ENCODE peak calls at places on chromosomes 1 and 21, in seven cellular contexts. Z, X, J, I, Q, U and C are unnamed samples.

GRCh38 chr1:153775432-153776311 is 465 bp downstream of the SLC27A3 start:
- DNase-seq in Z (peak; percentile 50), U (peak; percentile 53), I (peak; percentile 81), J (peak; percentile 79), Q (peak; percentile 81), X (peak; percentile 82), C (peak; percentile 86)

GRCh38 chr21:29182674-29183073 is 52.2 kb downstream of the MAP3K7CL start:
- DNase-seq in Q (no peak), U (no peak), Z (peak; percentile 36), X (no peak), J (no peak), I (no peak), C (no peak)

GRCh38 chr1:2535455-2535854 is 5.4 kb upstream of the HES5 start:
- DNase-seq in U (no peak), X (no peak), Q (no peak), I (no peak), J (no peak), Z (no peak), C (no peak)

GRCh38 chr1:186499571-186499970 is 38.7 kb upstream of the PDC start:
- DNase-seq in U (peak; percentile 32), X (no peak), I (no peak), Q (no peak), Z (no peak), J (no peak), C (no peak)

GRCh38 chr1:998051-998821 is 1.7 kb downstream of the HES4 start:
- DNase-seq in I (peak; percentile 58), U (no peak), Q (no peak), Z (no peak), X (no peak), J (no peak), C (no peak)

GRCh38 chr1:29227511-29227910 is 3.2 kb downstream of the MECR start:
- DNase-seq in J (no peak), U (no peak), Q (no peak), X (no peak), I (no peak), Z (no peak), C (no peak)

GRCh38 chr1:205313681-205314308 is 7.8 kb downstream of the NUAK2 start:
- DNase-seq in Z (peak; percentile 86), I (no peak), Q (peak; percentile 66), J (peak; percentile 72), U (peak; percentile 80), X (no peak), C (peak; percentile 79)

GRCh38 chr1:155069551-155070391 is 6.2 kb downstream of the EFNA4 start:
- DNase-seq in U (no peak), Q (no peak), X (no peak), I (no peak), J (no peak), Z (no peak), C (no peak)

GRCh38 chr21:26946744-26947446 is 20.0 kb downstream of the ADAMTS5 start:
- DNase-seq in I (no peak), Z (no peak), Q (no peak), J (no peak), U (no peak), X (no peak), C (no peak)

GRCh38 chr1:227131193-227131592 is 187.1 kb downstream of the CDC42BPA start:
- DNase-seq in J (no peak), I (no peak), Z (peak; percentile 54), X (no peak), Q (no peak), U (peak; percentile 74), C (peak; percentile 8)

GRCh38 chr1:69976896-69977295 is 228.5 kb downstream of the LRRC40 start:
- DNase-seq in Q (no peak), J (no peak), U (peak; percentile 75), Z (peak; percentile 69), I (no peak), X (no peak), C (no peak)

GRCh38 chr1:59076612-59077011 is 220.3 kb upstream of the FGGY start:
- DNase-seq in Z (peak; percentile 34), X (no peak), I (no peak), J (no peak), U (peak; percentile 45), Q (no peak), C (no peak)

GRCh38 chr21:36134820-36135390 is at the start of gene CBR3:
- DNase-seq in Q (no peak), Z (peak; percentile 41), I (peak; percentile 66), X (no peak), U (peak; percentile 61), J (no peak), C (no peak)

GRCh38 chr1:204045430-204045829 is 27.5 kb upstream of the SOX13 start:
- DNase-seq in Q (no peak), Z (no peak), X (no peak), J (no peak), I (peak; percentile 20), U (peak; percentile 29), C (no peak)

GRCh38 chr21:35048706-35049617 is at the start of gene RUNX1:
- DNase-seq in I (no peak), Z (peak; percentile 56), X (peak; percentile 97), J (peak; percentile 66), U (peak; percentile 80), Q (no peak), C (peak; percentile 95)

GRCh38 chr1:31445951-31446350 is 32.9 kb downstream of the SERINC2 start:
- DNase-seq in I (no peak), J (no peak), X (peak; percentile 43), Z (no peak), Q (no peak), U (no peak), C (no peak)

DNA sequence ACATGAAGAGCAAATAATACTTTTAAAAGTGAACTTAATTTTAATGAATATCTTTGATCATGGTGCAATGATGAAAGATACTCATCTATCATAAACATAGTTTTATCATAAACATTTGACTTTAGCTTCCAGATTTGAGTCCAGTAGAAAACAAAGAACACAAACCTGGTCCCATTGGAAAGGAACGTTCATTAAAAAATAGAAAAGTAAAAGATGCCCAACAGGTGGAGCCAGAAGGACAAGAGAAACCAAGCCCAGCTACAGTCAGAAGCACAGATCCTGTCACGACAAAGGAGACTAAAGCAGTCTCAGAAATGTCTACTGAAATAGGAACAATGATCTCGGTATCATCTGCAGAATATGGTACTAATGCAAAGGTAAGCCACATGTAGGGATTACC is 55.6 kb upstream of the MYOCOS start:
- DNase-seq in I (no peak), Q (no peak), U (peak; percentile 12), J (no peak), Z (no peak), X (no peak), C (no peak)
- TF ChIP-seq CTCF in I (no peak), Q (peak; percentile 28), U (peak; percentile 16), J (no peak), Z (no peak), X (no peak), C (no peak)

DNA sequence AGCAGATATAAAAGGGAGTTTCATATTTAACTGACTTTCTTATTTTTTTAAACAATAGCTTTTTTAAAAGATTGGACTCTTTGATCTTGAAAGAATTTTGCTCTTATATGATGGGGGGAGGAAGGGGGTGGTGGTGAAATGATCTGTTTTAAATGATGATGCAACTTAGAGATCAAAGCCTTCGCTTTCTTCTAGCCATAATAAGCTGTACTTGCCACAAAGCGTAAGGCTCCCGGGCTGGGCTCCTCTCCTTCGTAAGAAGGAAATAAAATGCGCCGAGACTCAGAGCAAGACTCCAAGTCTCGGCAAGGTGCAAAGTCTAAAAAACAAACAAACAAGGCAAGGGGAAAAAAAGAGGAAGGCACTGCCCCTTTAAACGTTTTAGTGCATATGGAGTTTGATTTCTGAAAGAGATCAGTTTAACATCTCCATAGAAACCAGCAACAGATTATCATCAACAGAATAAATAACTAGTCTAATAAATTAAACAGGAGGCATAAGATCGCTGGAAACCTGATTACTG is 3.3 kb downstream of the CASZ1 start:
- DNase-seq in U (peak; percentile 27), Z (no peak), X (no peak), J (no peak), I (no peak), Q (no peak), C (no peak)
- H3K4me3 ChIP-seq in U (no peak overlapping the region), Z (no peak overlapping the region), X (no peak overlapping the region), J (no peak overlapping the region), I (peak overlapping the region; percentile 51), Q (no peak overlapping the region), C (no peak overlapping the region)

DNA sequence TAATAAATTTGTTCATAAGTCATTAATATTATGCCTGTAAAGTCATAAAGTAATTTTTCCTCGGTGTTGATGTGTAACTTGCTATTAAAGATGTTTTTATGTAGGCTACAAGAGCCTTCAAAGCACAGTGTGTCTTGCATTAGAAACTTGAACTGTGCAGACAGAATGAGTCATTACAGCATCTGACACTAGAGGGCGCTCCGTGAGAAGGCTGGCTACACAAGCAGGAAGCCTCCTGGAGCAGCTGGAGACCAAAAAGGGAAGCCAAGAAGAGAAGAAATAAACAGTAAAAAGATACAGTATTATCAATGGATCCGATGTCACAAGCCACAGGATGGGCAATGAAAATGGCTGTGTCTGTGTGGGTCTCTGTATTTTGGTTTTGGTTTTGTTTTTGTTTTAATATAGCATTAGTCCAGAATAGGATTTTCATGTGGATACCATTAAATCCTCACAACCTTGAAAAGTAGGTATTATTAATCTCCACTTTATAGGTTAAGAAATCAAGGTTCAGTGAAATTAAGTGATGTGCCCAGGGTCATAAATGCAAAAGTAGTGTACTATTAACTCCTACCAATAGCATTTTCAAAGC is 16.1 kb upstream of the LRRC8D start:
- DNase-seq in I (peak; percentile 79), X (peak; percentile 86), Z (peak; percentile 87), Q (peak; percentile 82), J (peak; percentile 97), U (peak; percentile 89), C (peak; percentile 91)
- TF ChIP-seq CTCF in I (peak; percentile 75), X (peak; percentile 80), Z (peak; percentile 96), Q (peak; percentile 89), J (peak; percentile 96), U (peak; percentile 86), C (peak; percentile 88)

GRCh38 chr1:84944767-84945486 is 51.9 kb upstream of the LPAR3 start:
- DNase-seq in X (peak; percentile 62), U (peak; percentile 96), J (peak; percentile 86), Z (peak; percentile 93), I (peak; percentile 33), Q (no peak), C (peak; percentile 94)
- H3K4me3 ChIP-seq in X (peak overlapping the region; percentile 18), U (no peak overlapping the region), J (peak overlapping the region; percentile 52), Z (peak overlapping the region; percentile 1), I (no peak overlapping the region), Q (peak overlapping the region; percentile 47), C (peak overlapping the region; percentile 34)